ENCODE peak calls at places on chromosomes 5 and 9, in seven cellular contexts. L is spleen; H is PC-3; K is psoas muscle; N is activated effector memory CD4-positive, alpha-beta T cell treated with Interleukin-2 at 50 U/mL for 16 hours; P is AG20443; A is GM12865. Q is an unnamed sample.
A peak's percentile ranks its signal among the peaks of the same experiment; 100 is the strongest.

GRCh38 chr9:82234160-82234943 is 245.8 kb downstream of the SPATA31D1 start:
- DNase-seq in N (no peak), H (no peak), K (no peak), A (no peak), P (no peak), L (no peak), Q (no peak)

GRCh38 chr9:86925686-86926085 is 21.6 kb downstream of the GAS1 start:
- DNase-seq in P (peak; percentile 45), N (no peak), H (no peak), A (no peak), L (no peak), K (no peak), Q (no peak)

GRCh38 chr5:142248853-142249462 is 75.9 kb downstream of the SPRY4 start:
- DNase-seq in A (no peak), P (peak; percentile 75), K (peak; percentile 37), H (peak; percentile 80), L (no peak), N (no peak), Q (no peak)

GRCh38 chr5:36440300-36440699 is 138.6 kb upstream of the RANBP3L start:
- DNase-seq in P (no peak), N (no peak), H (no peak), L (no peak), A (no peak), K (no peak), Q (no peak)

GRCh38 chr9:126914458-126915280 is at the start of gene RALGPS1:
- DNase-seq in L (peak; percentile 98), A (peak; percentile 96), H (peak; percentile 91), N (peak; percentile 85), P (peak; percentile 100), K (peak; percentile 96), Q (peak; percentile 84)

GRCh38 chr5:52893105-52893504 is 96.0 kb upstream of the ITGA2 start:
- DNase-seq in H (peak; percentile 23), N (no peak), K (no peak), P (peak; percentile 44), L (no peak), A (no peak), Q (no peak)

GRCh38 chr9:117084221-117084620 is 330.6 kb downstream of the ASTN2 start:
- DNase-seq in L (no peak), P (no peak), H (no peak), A (peak; percentile 14), N (no peak), K (no peak), Q (no peak)

GRCh38 chr5:66518753-66519152 is 77.4 kb upstream of the MAST4 start:
- DNase-seq in L (no peak), N (no peak), A (no peak), P (no peak), H (no peak), K (no peak), Q (no peak)

GRCh38 chr5:150065346-150065745 is 21.0 kb downstream of the CSF1R start:
- DNase-seq in N (no peak), H (no peak), L (peak; percentile 78), K (peak; percentile 49), P (peak; percentile 67), A (no peak), Q (no peak)

GRCh38 chr5:132458226-132458560 is 32.4 kb downstream of the IRF1 start:
- DNase-seq in L (no peak), H (peak; percentile 27), A (no peak), K (no peak), N (no peak), P (no peak), Q (no peak)

GRCh38 chr5:176578391-176578808 is 29.3 kb downstream of the CDHR2 start:
- DNase-seq in H (peak; percentile 93), A (peak; percentile 66), L (no peak), K (no peak), P (peak; percentile 59), N (peak; percentile 22), Q (peak; percentile 36)

GRCh38 chr5:172801184-172801671 is 30.2 kb upstream of the DUSP1 start:
- DNase-seq in A (no peak), L (no peak), K (no peak), H (peak; percentile 87), N (no peak), P (peak; percentile 84), Q (no peak)

GRCh38 chr9:93105620-93106019 is 9.6 kb downstream of the CARD19 start:
- DNase-seq in H (no peak), A (no peak), K (no peak), P (no peak), L (no peak), N (no peak), Q (no peak)

GRCh38 chr9:137218754-137219271 is 3.2 kb downstream of the RNF208 start:
- DNase-seq in P (no peak), K (no peak), A (no peak), N (no peak), H (peak; percentile 65), L (no peak), Q (no peak)

GRCh38 chr5:169201597-169201996 is 99.3 kb downstream of the SLIT3 start:
- DNase-seq in A (no peak), N (no peak), H (no peak), K (no peak), P (no peak), L (no peak), Q (no peak)

GRCh38 chr9:108761530-108762347 is 94.0 kb downstream of the ACTL7B start:
- DNase-seq in H (peak; percentile 61), A (peak; percentile 55), L (no peak), N (no peak), K (peak; percentile 25), P (peak; percentile 88), Q (peak; percentile 22)